ENCODE peak calls at places on chromosome 11, in five cellular contexts. W, G, A, S and B are unnamed samples.

GRCh38 chr11:134642206-134642605 is 230.2 kb upstream of the B3GAT1 start:
- DNase-seq in W (no peak), G (no peak), A (no peak), S (no peak), B (no peak)

GRCh38 chr11:7555067-7555699 is 41.4 kb downstream of the PPFIBP2 start:
- DNase-seq in W (no peak), G (no peak), A (no peak), S (no peak), B (no peak)

GRCh38 chr11:115990004-115990447 is 485.8 kb upstream of the CADM1 start:
- DNase-seq in W (no peak), G (peak), A (peak), S (peak), B (peak)

GRCh38 chr11:41720761-41721160 is 261.3 kb upstream of the LRRC4C start:
- DNase-seq in W (no peak), G (no peak), A (no peak), S (no peak), B (no peak)

GRCh38 chr11:119629834-119630624 is 99.0 kb downstream of the NECTIN1 start:
- DNase-seq in W (no peak), G (no peak), A (no peak), S (no peak), B (no peak)

GRCh38 chr11:126499124-126499752 is 143.8 kb downstream of the ST3GAL4 start:
- DNase-seq in W (no peak), G (no peak), A (no peak), S (no peak), B (no peak)

GRCh38 chr11:109439684-109440083 is 17.7 kb downstream of the C11orf87 start:
- DNase-seq in W (no peak), G (no peak), A (no peak), S (no peak), B (no peak)

GRCh38 chr11:94307101-94307791 is 2.9 kb downstream of the IZUMO1R start:
- DNase-seq in W (no peak), G (no peak), A (no peak), S (no peak), B (no peak)

GRCh38 chr11:105357764-105358163 is 218.2 kb upstream of the CARD18 start:
- DNase-seq in W (no peak), G (no peak), A (no peak), S (no peak), B (no peak)

GRCh38 chr11:8267280-8267679 is 3.6 kb upstream of the LMO1 start:
- DNase-seq in W (no peak), G (no peak), A (no peak), S (no peak), B (no peak)

GRCh38 chr11:118353084-118353710 is 6.2 kb upstream of the UBE4A start:
- DNase-seq in W (no peak), G (peak), A (no peak), S (no peak), B (peak)

GRCh38 chr11:99383628-99384300 is 363.0 kb downstream of the CNTN5 start:
- DNase-seq in W (no peak), G (no peak), A (no peak), S (no peak), B (no peak)

GRCh38 chr11:2663915-2664314 is 35.9 kb downstream of the KCNQ1OT1 start:
- DNase-seq in W (no peak), G (no peak), A (no peak), S (no peak), B (no peak)

GRCh38 chr11:97069160-97069559 is 679.3 kb downstream of the JRKL start:
- DNase-seq in W (no peak), G (no peak), A (no peak), S (no peak), B (no peak)

GRCh38 chr11:111735262-111736116 is 30.7 kb downstream of the PPP2R1B start:
- DNase-seq in W (no peak), G (peak), A (no peak), S (no peak), B (peak)

GRCh38 chr11:35223429-35223828 is 84.5 kb downstream of the CD44 start:
- DNase-seq in W (no peak), G (peak), A (no peak), S (no peak), B (no peak)

GRCh38 chr11:65640483-65641207 is 2.7 kb downstream of the SIPA1 start:
- DNase-seq in W (no peak), G (no peak), A (no peak), S (no peak), B (no peak)

GRCh38 chr11:16191852-16192240 is 164.5 kb downstream of the SOX6 start:
- DNase-seq in W (no peak), G (peak), A (no peak), S (no peak), B (no peak)

GRCh38 chr11:67085617-67086016 is 29.0 kb downstream of the RHOD start:
- DNase-seq in W (no peak), G (no peak), A (no peak), S (no peak), B (no peak)

GRCh38 chr11:67079065-67079464 is 22.4 kb downstream of the RHOD start:
- DNase-seq in W (no peak), G (no peak), A (no peak), S (no peak), B (no peak)

GRCh38 chr11:67083786-67084366 is 27.2 kb downstream of the RHOD start:
- DNase-seq in W (no peak), G (no peak), A (no peak), S (no peak), B (no peak)

DNA sequence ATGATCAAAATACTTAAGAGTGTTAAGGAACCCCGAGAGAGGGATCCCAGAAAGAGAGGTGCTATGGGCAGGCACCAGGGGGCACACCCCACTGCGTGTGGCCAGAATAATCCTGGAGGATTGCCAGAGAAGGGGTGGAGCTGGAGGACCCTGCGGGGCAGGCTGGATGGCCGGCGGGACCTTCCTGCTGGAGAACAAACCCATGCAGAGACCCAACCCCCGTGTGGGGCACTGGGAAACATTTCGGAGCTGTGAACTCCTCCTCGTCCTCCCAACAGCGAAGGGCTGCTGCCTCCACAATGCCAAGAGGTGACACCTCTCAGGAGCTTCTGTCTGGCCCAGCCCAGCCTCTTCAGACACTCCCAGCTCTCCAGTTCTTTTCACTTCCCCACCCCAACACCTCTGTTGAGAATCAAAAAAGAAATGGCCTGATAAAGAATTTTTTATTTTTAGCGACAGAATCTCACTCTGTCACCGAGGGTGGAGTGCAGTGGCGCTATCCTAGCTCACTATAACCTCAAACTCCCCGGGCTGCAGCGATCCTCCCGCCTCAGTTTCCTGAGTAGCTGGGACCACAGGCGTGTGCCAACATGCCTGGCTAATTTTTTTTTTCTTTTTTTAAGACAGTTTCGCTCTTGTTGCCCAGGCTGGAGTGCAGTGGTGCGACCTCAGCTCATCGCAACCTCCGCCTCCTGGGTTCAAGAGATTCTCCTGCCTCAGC is 25.6 kb downstream of the RHOD start:
- DNase-seq in W (no peak), G (peak), A (peak), S (peak), B (no peak)
- TF ChIP-seq JUND in W (no peak), G (no peak), A (no peak), S (no peak), B (no peak)

DNA sequence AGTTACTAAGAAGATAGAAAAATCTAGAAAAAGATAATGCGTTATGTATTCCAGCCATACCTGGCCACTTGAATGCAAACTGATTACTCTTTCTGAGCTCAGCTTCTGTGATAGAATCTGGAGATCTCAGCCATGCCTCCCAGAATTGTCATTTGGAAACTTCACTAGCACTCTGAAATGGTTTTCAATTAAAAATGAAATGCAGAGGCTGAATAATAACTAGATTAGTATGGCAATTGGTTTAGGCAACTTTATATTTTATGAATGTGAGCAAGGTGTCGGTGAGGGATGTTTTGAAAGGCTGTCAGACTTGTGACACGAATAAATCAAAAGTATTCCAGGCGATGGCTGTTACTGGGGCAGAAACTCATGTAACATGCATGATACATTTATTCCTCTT is 128.8 kb upstream of the SORL1-AS1 start:
- DNase-seq in W (no peak), G (no peak), A (no peak), S (no peak), B (no peak)
- TF ChIP-seq JUND in W (no peak), G (no peak), A (no peak), S (no peak), B (no peak)

DNA sequence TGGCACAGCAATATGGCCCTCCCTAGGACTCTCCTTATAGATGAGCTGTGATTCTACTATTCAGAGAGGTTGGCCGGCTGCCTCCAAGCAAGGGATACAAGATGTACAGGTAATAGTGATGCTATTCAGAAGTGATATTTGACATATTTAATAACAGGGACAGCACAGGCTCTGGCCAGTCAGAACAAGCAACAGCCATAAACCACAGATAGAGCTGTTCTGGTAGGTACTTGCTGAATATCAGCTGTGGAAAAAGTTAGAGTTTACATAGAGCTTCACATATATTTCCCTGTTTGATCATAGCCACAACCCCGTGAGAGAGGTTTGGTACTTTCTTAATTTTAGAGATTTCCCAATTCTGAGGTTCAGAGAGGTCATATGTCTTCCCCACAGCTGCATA is 125.4 kb downstream of the CSNK2A3 start:
- DNase-seq in W (no peak), G (no peak), A (no peak), S (no peak), B (no peak)
- TF ChIP-seq JUND in W (no peak), G (no peak), A (no peak), S (no peak), B (no peak)

GRCh38 chr11:47099918-47100315 is 76.8 kb downstream of the ARFGAP2 start:
- DNase-seq in W (no peak), G (no peak), A (no peak), S (no peak), B (no peak)
- TF ChIP-seq JUND in W (no peak), G (no peak), A (no peak), S (no peak), B (no peak)

GRCh38 chr11:27717801-27718229 is 17.6 kb upstream of the BDNF start:
- DNase-seq in W (no peak), G (no peak), A (no peak), S (no peak), B (no peak)
- TF ChIP-seq JUND in W (no peak), G (no peak), A (no peak), S (no peak), B (no peak)

DNA sequence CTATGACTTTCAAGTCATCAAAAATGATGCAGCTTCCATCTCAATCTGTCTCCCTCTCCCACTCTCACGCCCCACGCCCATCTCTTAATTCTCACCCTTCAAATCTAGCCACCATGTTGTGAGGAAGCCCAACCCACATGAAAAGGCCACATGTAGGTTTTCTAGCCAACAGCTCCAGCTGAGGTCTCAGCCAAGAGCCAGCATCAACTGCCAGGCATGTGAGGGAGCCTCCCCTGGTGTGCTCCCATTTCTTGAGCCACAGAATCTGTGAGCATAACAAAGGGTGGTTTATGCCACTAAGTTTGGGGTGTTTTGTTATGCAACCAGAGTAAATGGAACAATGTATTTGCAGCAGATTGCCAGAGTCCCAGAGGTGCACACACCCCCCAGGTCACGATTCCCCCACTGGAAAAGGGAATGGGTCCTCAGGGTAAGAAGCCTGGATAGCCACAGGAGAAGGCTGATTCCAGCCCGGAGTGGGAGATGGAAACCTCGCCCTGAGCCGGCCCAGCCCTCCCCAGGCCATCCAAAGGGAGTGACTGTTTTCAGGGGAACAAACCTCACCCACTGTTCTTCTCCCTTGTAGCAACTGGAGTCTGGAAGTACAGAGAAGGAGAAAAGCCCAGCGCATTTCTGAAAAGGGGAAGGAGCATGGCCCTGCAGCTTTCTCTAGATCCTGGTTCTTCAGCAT is 20.0 kb upstream of the LINC01488 start:
- DNase-seq in W (no peak), G (no peak), A (no peak), S (no peak), B (no peak)
- TF ChIP-seq JUND in W (no peak), G (no peak), A (no peak), S (no peak), B (no peak)

GRCh38 chr11:83663984-83664383 is 377.8 kb upstream of the CCDC90B start:
- DNase-seq in W (no peak), G (no peak), A (no peak), S (no peak), B (no peak)

GRCh38 chr11:83659466-83659865 is 373.3 kb upstream of the CCDC90B start:
- DNase-seq in W (no peak), G (no peak), A (no peak), S (no peak), B (no peak)

GRCh38 chr11:83661491-83662350 is 375.6 kb upstream of the CCDC90B start:
- DNase-seq in W (no peak), G (no peak), A (no peak), S (no peak), B (no peak)

GRCh38 chr11:83663446-83663845 is 377.3 kb upstream of the CCDC90B start:
- DNase-seq in W (no peak), G (no peak), A (no peak), S (no peak), B (no peak)

DNA sequence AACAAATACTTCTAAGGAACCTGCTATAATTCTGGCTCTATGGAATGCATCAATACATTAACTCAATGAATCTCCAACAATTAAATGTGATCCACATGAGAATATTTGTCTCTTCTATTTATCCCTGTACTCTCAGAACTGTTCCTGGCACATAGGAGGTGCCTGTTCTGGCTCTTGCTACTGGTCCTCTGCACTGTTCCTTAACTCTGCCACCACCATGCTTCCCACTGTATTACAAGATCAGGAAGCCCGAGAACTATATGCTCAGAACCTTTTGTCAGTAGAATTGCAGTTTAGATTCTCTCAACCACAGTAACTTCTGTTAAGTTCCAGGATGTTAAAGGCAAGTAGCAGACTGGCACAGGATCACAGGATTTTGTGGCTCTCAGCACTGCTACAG is 376.3 kb upstream of the CCDC90B start:
- DNase-seq in W (no peak), G (no peak), A (no peak), S (no peak), B (no peak)
- TF ChIP-seq JUND in W (no peak), G (no peak), A (no peak), S (no peak), B (no peak)

GRCh38 chr11:43243901-43244300 is 67.9 kb upstream of the API5 start:
- DNase-seq in W (no peak), G (no peak), A (no peak), S (no peak), B (no peak)
- TF ChIP-seq JUND in W (no peak), G (no peak), A (no peak), S (no peak), B (no peak)